ENCODE peak calls at places on chromosomes 12 and 14, in nine cellular contexts. N, B, P, U, T, G, K, Y and J are unnamed samples.

GRCh38 chr14:69879175-69880047 is at the start of gene SMOC1:
- DNase-seq in G (no peak), P (peak; percentile 58), K (peak; percentile 65), T (no peak), Y (no peak), U (no peak), B (no peak), N (peak; percentile 71), J (no peak)

GRCh38 chr12:120538281-120539156 is 4.4 kb downstream of the RNF10 start:
- DNase-seq in N (peak; percentile 47), Y (no peak), P (peak; percentile 57), U (no peak), T (peak; percentile 58), B (no peak), G (no peak), K (peak; percentile 74), J (no peak)

GRCh38 chr12:44389038-44389437 is 487.1 kb downstream of the NELL2 start:
- DNase-seq in P (no peak), G (no peak), U (no peak), N (no peak), Y (no peak), T (no peak), K (no peak), B (no peak), J (no peak)

GRCh38 chr12:97404549-97404948 is 58.1 kb upstream of the RMST start:
- DNase-seq in T (peak; percentile 10), B (no peak), U (peak; percentile 62), P (no peak), G (peak; percentile 51), Y (peak; percentile 7), K (no peak), N (peak; percentile 11), J (no peak)

GRCh38 chr14:100864206-100864605 is 38.3 kb downstream of the MEG3 start:
- DNase-seq in Y (no peak), G (no peak), B (no peak), T (no peak), N (no peak), U (no peak), P (no peak), K (no peak), J (no peak)

GRCh38 chr14:99244299-99244959 is 27.6 kb downstream of the BCL11B start:
- DNase-seq in Y (no peak), G (no peak), K (no peak), N (no peak), B (no peak), T (no peak), P (no peak), U (no peak), J (no peak)

GRCh38 chr14:50839048-50839447 is 8.1 kb upstream of the NIN start:
- DNase-seq in N (no peak), U (no peak), Y (no peak), T (no peak), G (no peak), P (no peak), B (no peak), K (no peak), J (no peak)

GRCh38 chr14:51539571-51540037 is 112.1 kb upstream of the FRMD6 start:
- DNase-seq in B (no peak), N (peak; percentile 70), T (peak; percentile 69), U (no peak), P (no peak), Y (no peak), K (no peak), G (no peak), J (no peak)

GRCh38 chr12:10557329-10557728 is 51.6 kb downstream of the EIF2S3B start:
- DNase-seq in B (no peak), K (no peak), P (no peak), G (peak; percentile 56), T (no peak), Y (no peak), U (no peak), N (no peak), J (no peak)

GRCh38 chr14:72634910-72635647 is 258.8 kb downstream of the DPF3 start:
- DNase-seq in K (no peak), B (no peak), N (no peak), Y (no peak), G (no peak), T (no peak), P (no peak), U (no peak), J (no peak)

GRCh38 chr14:36284971-36285595 is 35.4 kb downstream of the MBIP start:
- DNase-seq in Y (no peak), T (no peak), G (no peak), U (no peak), B (no peak), P (no peak), K (no peak), N (no peak), J (no peak)

GRCh38 chr12:89067436-89067835 is 284.9 kb downstream of the DUSP6 start:
- DNase-seq in N (peak; percentile 60), K (no peak), G (no peak), U (no peak), P (no peak), B (no peak), T (no peak), Y (no peak), J (no peak)

GRCh38 chr12:106819991-106820390 is 45.5 kb downstream of the RIC8B start:
- DNase-seq in Y (no peak), N (no peak), G (no peak), K (no peak), P (no peak), T (no peak), U (no peak), B (no peak), J (no peak)

GRCh38 chr14:57714487-57714899 is 151.4 kb downstream of the SLC35F4 start:
- DNase-seq in K (no peak), T (no peak), G (no peak), N (no peak), Y (no peak), U (no peak), P (no peak), B (no peak), J (no peak)

GRCh38 chr12:1355396-1355795 is 239.0 kb downstream of the FBXL14 start:
- DNase-seq in P (no peak), Y (no peak), B (no peak), N (peak; percentile 19), T (no peak), G (no peak), K (no peak), U (no peak), J (no peak)

DNA sequence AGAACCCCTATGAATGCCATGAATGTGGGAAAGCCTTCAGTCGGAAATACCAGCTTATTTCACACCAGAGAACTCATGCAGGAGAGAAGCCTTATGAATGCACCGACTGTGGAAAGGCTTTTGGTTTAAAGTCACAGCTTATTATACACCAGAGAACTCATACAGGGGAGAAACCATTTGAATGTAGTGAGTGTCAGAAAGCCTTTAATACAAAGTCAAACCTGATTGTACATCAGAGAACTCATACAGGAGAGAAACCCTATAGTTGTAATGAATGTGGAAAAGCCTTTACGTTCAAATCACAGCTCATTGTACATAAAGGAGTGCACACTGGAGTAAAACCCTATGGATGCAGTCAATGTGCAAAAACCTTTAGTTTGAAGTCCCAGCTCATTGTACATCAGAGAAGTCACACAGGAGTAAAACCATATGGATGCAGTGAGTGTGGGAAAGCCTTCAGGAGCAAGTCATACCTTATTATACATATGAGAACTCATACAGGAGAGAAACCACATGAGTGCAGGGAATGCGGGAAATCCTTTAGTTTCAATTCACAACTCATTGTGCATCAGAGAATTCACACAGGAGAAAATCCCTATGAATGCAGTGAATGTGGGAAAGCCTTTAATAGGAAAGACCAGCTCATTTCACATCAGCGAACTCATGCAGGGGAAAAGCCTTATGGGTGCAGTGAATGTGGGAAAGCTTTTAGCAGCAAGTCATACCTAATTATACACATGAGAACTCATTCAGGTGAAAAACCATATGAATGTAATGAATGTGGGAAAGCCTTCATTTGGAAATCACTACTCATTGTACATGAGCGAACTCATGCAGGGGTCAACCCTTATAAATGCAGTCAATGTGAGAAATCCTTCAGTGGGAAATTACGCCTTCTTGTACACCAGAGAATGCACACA is 22.3 kb downstream of the ZNF268 start:
- DNase-seq in T (no peak), P (no peak), U (no peak), N (peak; percentile 31), Y (no peak), B (no peak), G (peak; percentile 15), K (no peak), J (no peak)
- H3K9me3 ChIP-seq in T (peaks cover 87% of the 10 kb centered on the region), P (peaks cover 95% of the 10 kb centered on the region), U (peaks cover 66% of the 10 kb centered on the region), N (peaks cover 19% of the 10 kb centered on the region), Y (peaks cover 27% of the 10 kb centered on the region), B (peaks cover 66% of the 10 kb centered on the region), G (peaks cover 71% of the 10 kb centered on the region), K (peaks cover 87% of the 10 kb centered on the region), J (peaks cover 66% of the 10 kb centered on the region)

DNA sequence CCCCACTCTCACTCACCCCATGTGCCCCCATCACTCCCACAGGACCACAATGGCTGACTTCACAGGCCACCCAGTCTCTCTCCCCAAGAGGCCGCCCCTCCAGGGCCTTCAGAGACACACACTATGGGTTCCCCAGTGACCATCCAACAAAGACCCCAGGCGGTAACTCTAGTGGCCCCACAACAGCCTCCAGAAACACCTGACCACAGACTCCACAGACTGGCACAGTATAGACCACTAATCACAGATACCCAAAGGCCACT is 3.0 kb downstream of the ZNF605 start:
- DNase-seq in T (no peak), P (no peak), N (no peak), Y (no peak), K (no peak), U (no peak), G (no peak), B (no peak), J (no peak)
- H3K9me3 ChIP-seq in T (peaks cover 31% of the 10 kb centered on the region), P (peaks cover 60% of the 10 kb centered on the region), N (peaks cover 24% of the 10 kb centered on the region), Y (no peaks in the 10 kb centered on the region), K (peaks cover 13% of the 10 kb centered on the region), U (peaks cover 41% of the 10 kb centered on the region), G (peaks cover 29% of the 10 kb centered on the region), B (no peaks in the 10 kb centered on the region), J (no peaks in the 10 kb centered on the region)

GRCh38 chr14:105919458-105920150 is 393.2 kb downstream of the TMEM121 start:
- DNase-seq in B (no peak), P (peak; percentile 13), G (no peak), U (no peak), Y (no peak), K (no peak), N (no peak), T (no peak), J (no peak)
- H3K9me3 ChIP-seq in B (no peaks in the 10 kb centered on the region), P (peaks cover 22% of the 10 kb centered on the region), G (no peaks in the 10 kb centered on the region), U (no peaks in the 10 kb centered on the region), Y (no peaks in the 10 kb centered on the region), K (no peaks in the 10 kb centered on the region), N (no peaks in the 10 kb centered on the region), T (no peaks in the 10 kb centered on the region), J (no peaks in the 10 kb centered on the region)

DNA sequence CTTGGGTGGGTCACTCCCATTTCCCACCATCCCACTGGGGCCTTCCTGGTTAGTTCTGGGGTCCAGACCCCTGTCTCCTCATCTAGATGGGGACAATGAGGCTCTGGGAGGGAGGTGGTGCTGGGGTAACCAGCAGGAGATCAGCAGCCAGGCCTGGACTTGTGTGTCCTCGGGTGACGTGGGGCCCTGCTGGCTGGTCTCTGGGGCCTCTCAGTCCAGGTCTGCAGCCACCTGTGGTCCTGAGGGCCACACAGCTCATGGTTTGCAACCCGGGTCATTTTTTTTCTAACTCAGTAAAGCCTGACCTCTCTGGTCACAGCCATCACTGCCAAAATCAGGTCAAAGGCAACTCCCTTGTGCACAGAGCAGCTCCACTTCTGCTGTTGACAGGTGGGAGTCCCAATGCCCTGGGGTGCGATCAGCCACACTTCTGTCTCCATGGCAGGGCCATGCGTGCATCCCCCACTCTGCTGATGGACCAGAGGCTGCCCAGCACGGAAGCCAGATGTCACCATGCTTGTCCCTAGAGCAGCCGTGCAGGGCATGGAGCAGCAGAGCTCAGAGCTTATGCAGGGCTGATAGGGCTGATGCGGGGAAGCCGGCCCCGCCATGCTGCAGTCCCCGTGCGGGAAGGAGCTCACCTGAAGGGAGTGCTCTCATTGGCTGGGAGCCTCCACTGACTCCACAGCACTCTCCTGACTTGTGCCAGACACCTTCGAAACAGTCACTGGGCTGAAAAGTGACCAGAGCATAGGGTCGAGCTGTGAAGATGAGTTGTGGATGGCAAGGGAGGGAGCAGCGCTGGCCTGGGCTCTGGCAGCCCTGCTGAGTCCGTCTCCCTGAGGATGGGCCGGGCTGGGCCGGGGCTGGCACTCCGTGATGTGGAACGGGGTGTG is 251.0 kb downstream of the ADGRD1 start:
- DNase-seq in T (no peak), K (no peak), G (no peak), P (no peak), B (no peak), Y (no peak), N (no peak), U (no peak), J (no peak)
- H3K9me3 ChIP-seq in T (no peaks in the 10 kb centered on the region), K (no peaks in the 10 kb centered on the region), G (no peaks in the 10 kb centered on the region), P (no peaks in the 10 kb centered on the region), B (no peaks in the 10 kb centered on the region), Y (no peaks in the 10 kb centered on the region), N (no peaks in the 10 kb centered on the region), U (no peaks in the 10 kb centered on the region), J (no peaks in the 10 kb centered on the region)